ENCODE peak calls at places on chromosomes 3 and 15, in seven cellular contexts. One of them, this sample, is unnamed. For H3K4me1, the result is how much of the 10 kb centered on the place peaks cover.

GRCh38 chr3:99236576-99236975 is 335.1 kb upstream of the DCBLD2 start:
- DNase-seq in ascending aorta: no peak
- DNase-seq in cardiac muscle cell: no peak
- DNase-seq in upper lobe of right lung: no peak
- DNase-seq in osteoblast: no peak
- DNase-seq in heart right ventricle: no peak
- DNase-seq in suprapubic skin: no peak
- DNase-seq in this sample: no peak

GRCh38 chr3:37054370-37054769 is 61.1 kb downstream of the MLH1 start:
- DNase-seq in ascending aorta: no peak
- DNase-seq in heart right ventricle: no peak
- DNase-seq in cardiac muscle cell: peak
- DNase-seq in suprapubic skin: no peak
- DNase-seq in osteoblast: peak
- DNase-seq in upper lobe of right lung: no peak
- DNase-seq in this sample: no peak

GRCh38 chr3:149314807-149315578 is 18.4 kb downstream of the TM4SF18 start:
- DNase-seq in osteoblast: peak
- DNase-seq in suprapubic skin: no peak
- DNase-seq in upper lobe of right lung: no peak
- DNase-seq in heart right ventricle: no peak
- DNase-seq in cardiac muscle cell: no peak
- DNase-seq in ascending aorta: no peak
- DNase-seq in this sample: no peak

GRCh38 chr3:45946307-45946706 is 3.0 kb downstream of the CXCR6 start:
- DNase-seq in cardiac muscle cell: no peak
- DNase-seq in heart right ventricle: no peak
- DNase-seq in upper lobe of right lung: no peak
- DNase-seq in ascending aorta: no peak
- DNase-seq in osteoblast: no peak
- DNase-seq in suprapubic skin: no peak
- DNase-seq in this sample: no peak

GRCh38 chr3:13513051-13513912 is 33.2 kb downstream of the HDAC11 start:
- DNase-seq in suprapubic skin: no peak
- DNase-seq in upper lobe of right lung: peak
- DNase-seq in heart right ventricle: no peak
- DNase-seq in cardiac muscle cell: peak
- DNase-seq in ascending aorta: no peak
- DNase-seq in osteoblast: peak
- DNase-seq in this sample: peak

GRCh38 chr15:75693501-75694240 is 19.0 kb downstream of the CSPG4 start:
- DNase-seq in upper lobe of right lung: no peak
- DNase-seq in ascending aorta: no peak
- DNase-seq in cardiac muscle cell: no peak
- DNase-seq in heart right ventricle: no peak
- DNase-seq in suprapubic skin: no peak
- DNase-seq in osteoblast: peak
- DNase-seq in this sample: no peak

GRCh38 chr15:84863480-84864428 is 20.7 kb upstream of the SLC28A1 start:
- DNase-seq in heart right ventricle: no peak
- DNase-seq in osteoblast: peak
- DNase-seq in upper lobe of right lung: no peak
- DNase-seq in ascending aorta: peak
- DNase-seq in cardiac muscle cell: no peak
- DNase-seq in suprapubic skin: no peak
- DNase-seq in this sample: no peak

GRCh38 chr3:58429657-58430056 is 4.0 kb downstream of the PDHB start:
- DNase-seq in suprapubic skin: no peak
- DNase-seq in cardiac muscle cell: no peak
- DNase-seq in heart right ventricle: no peak
- DNase-seq in osteoblast: no peak
- DNase-seq in ascending aorta: no peak
- DNase-seq in upper lobe of right lung: no peak
- DNase-seq in this sample: no peak

GRCh38 chr15:82851331-82851850 is 42.0 kb downstream of the WHAMM start:
- DNase-seq in suprapubic skin: no peak
- DNase-seq in heart right ventricle: no peak
- DNase-seq in ascending aorta: no peak
- DNase-seq in osteoblast: no peak
- DNase-seq in cardiac muscle cell: no peak
- DNase-seq in upper lobe of right lung: no peak
- DNase-seq in this sample: no peak

GRCh38 chr15:29935296-29936020 is 113.2 kb upstream of the TJP1 start:
- DNase-seq in osteoblast: peak
- DNase-seq in heart right ventricle: no peak
- DNase-seq in cardiac muscle cell: no peak
- DNase-seq in suprapubic skin: no peak
- DNase-seq in ascending aorta: no peak
- DNase-seq in upper lobe of right lung: no peak
- DNase-seq in this sample: no peak

GRCh38 chr3:134030382-134030753 is 643 bp upstream of the SLCO2A1 start:
- DNase-seq in cardiac muscle cell: peak
- DNase-seq in suprapubic skin: peak
- DNase-seq in ascending aorta: no peak
- DNase-seq in osteoblast: no peak
- DNase-seq in heart right ventricle: no peak
- DNase-seq in upper lobe of right lung: no peak
- DNase-seq in this sample: no peak

GRCh38 chr3:73393005-73393404 is 231.7 kb downstream of the PDZRN3 start:
- DNase-seq in suprapubic skin: no peak
- DNase-seq in osteoblast: no peak
- DNase-seq in ascending aorta: no peak
- DNase-seq in cardiac muscle cell: no peak
- DNase-seq in heart right ventricle: no peak
- DNase-seq in upper lobe of right lung: no peak
- DNase-seq in this sample: no peak

GRCh38 chr3:72082121-72082715 is 297.3 kb upstream of the PROK2 start:
- DNase-seq in heart right ventricle: no peak
- DNase-seq in osteoblast: no peak
- DNase-seq in suprapubic skin: no peak
- DNase-seq in ascending aorta: peak
- DNase-seq in cardiac muscle cell: no peak
- DNase-seq in upper lobe of right lung: no peak
- DNase-seq in this sample: peak

GRCh38 chr3:195905970-195906864 is 2.1 kb downstream of the TNK2 start:
- DNase-seq in heart right ventricle: no peak
- DNase-seq in upper lobe of right lung: no peak
- DNase-seq in osteoblast: peak
- DNase-seq in ascending aorta: no peak
- DNase-seq in cardiac muscle cell: no peak
- DNase-seq in suprapubic skin: no peak
- DNase-seq in this sample: no peak

GRCh38 chr3:122451371-122451770 is 35.5 kb upstream of the WDR5B start:
- DNase-seq in heart right ventricle: no peak
- DNase-seq in osteoblast: no peak
- DNase-seq in ascending aorta: no peak
- DNase-seq in suprapubic skin: no peak
- DNase-seq in cardiac muscle cell: no peak
- DNase-seq in upper lobe of right lung: no peak
- DNase-seq in this sample: no peak

GRCh38 chr3:31534036-31534435 is 1.3 kb downstream of the STT3B start:
- DNase-seq in suprapubic skin: no peak
- DNase-seq in heart right ventricle: no peak
- DNase-seq in cardiac muscle cell: peak
- DNase-seq in osteoblast: peak
- DNase-seq in ascending aorta: no peak
- DNase-seq in upper lobe of right lung: no peak
- DNase-seq in this sample: no peak

GRCh38 chr3:15839568-15839967 is 41.8 kb upstream of the ANKRD28 start:
- DNase-seq in osteoblast: no peak
- DNase-seq in suprapubic skin: no peak
- DNase-seq in heart right ventricle: no peak
- DNase-seq in upper lobe of right lung: no peak
- DNase-seq in ascending aorta: no peak
- DNase-seq in cardiac muscle cell: no peak
- DNase-seq in this sample: no peak

GRCh38 chr3:188059346-188059745 is 94.6 kb upstream of the LPP start:
- DNase-seq in heart right ventricle: no peak
- DNase-seq in ascending aorta: no peak
- DNase-seq in osteoblast: no peak
- DNase-seq in cardiac muscle cell: no peak
- DNase-seq in suprapubic skin: no peak
- DNase-seq in upper lobe of right lung: no peak
- DNase-seq in this sample: no peak

GRCh38 chr15:60208708-60209107 is 189.1 kb downstream of the ANXA2 start:
- DNase-seq in cardiac muscle cell: peak
- DNase-seq in heart right ventricle: no peak
- DNase-seq in suprapubic skin: no peak
- DNase-seq in upper lobe of right lung: no peak
- DNase-seq in osteoblast: no peak
- DNase-seq in ascending aorta: no peak
- DNase-seq in this sample: no peak

GRCh38 chr3:127961963-127962362 is 46.9 kb downstream of the KBTBD12 start:
- DNase-seq in ascending aorta: no peak
- DNase-seq in heart right ventricle: no peak
- DNase-seq in cardiac muscle cell: no peak
- DNase-seq in upper lobe of right lung: no peak
- DNase-seq in osteoblast: no peak
- DNase-seq in suprapubic skin: no peak
- DNase-seq in this sample: no peak

GRCh38 chr3:10242182-10243065 is 5.8 kb upstream of the TATDN2 start:
- DNase-seq in heart right ventricle: no peak
- DNase-seq in ascending aorta: no peak
- DNase-seq in osteoblast: peak
- DNase-seq in upper lobe of right lung: no peak
- DNase-seq in cardiac muscle cell: no peak
- DNase-seq in suprapubic skin: no peak
- DNase-seq in this sample: no peak

GRCh38 chr3:139715736-139716135 is 38.0 kb upstream of the NMNAT3 start:
- DNase-seq in ascending aorta: no peak
- DNase-seq in heart right ventricle: no peak
- DNase-seq in upper lobe of right lung: no peak
- DNase-seq in osteoblast: no peak
- DNase-seq in suprapubic skin: no peak
- DNase-seq in cardiac muscle cell: no peak
- DNase-seq in this sample: no peak

GRCh38 chr3:57729339-57730039 is 26.6 kb upstream of the SLMAP start:
- DNase-seq in heart right ventricle: no peak
- DNase-seq in ascending aorta: no peak
- DNase-seq in suprapubic skin: no peak
- DNase-seq in cardiac muscle cell: no peak
- DNase-seq in upper lobe of right lung: no peak
- DNase-seq in osteoblast: no peak
- DNase-seq in this sample: no peak

GRCh38 chr3:11919390-11919789 is 72.7 kb upstream of the TAMM41 start:
- DNase-seq in heart right ventricle: no peak
- DNase-seq in ascending aorta: no peak
- DNase-seq in suprapubic skin: no peak
- DNase-seq in upper lobe of right lung: peak
- DNase-seq in cardiac muscle cell: no peak
- DNase-seq in osteoblast: no peak
- DNase-seq in this sample: no peak

GRCh38 chr15:89221543-89221942 is at the start of gene RLBP1:
- DNase-seq in cardiac muscle cell: no peak
- DNase-seq in heart right ventricle: no peak
- DNase-seq in suprapubic skin: no peak
- DNase-seq in ascending aorta: no peak
- DNase-seq in upper lobe of right lung: no peak
- DNase-seq in osteoblast: no peak
- DNase-seq in this sample: no peak

GRCh38 chr3:182617511-182617910 is 175.8 kb upstream of the ATP11B start:
- DNase-seq in heart right ventricle: no peak
- DNase-seq in cardiac muscle cell: no peak
- DNase-seq in osteoblast: no peak
- DNase-seq in upper lobe of right lung: no peak
- DNase-seq in ascending aorta: no peak
- DNase-seq in suprapubic skin: no peak
- DNase-seq in this sample: no peak

GRCh38 chr3:184096811-184097378 is at the start of gene HTR3E:
- DNase-seq in osteoblast: peak
- DNase-seq in ascending aorta: no peak
- DNase-seq in heart right ventricle: no peak
- DNase-seq in cardiac muscle cell: no peak
- DNase-seq in upper lobe of right lung: no peak
- DNase-seq in suprapubic skin: no peak
- DNase-seq in this sample: no peak
- H3K4me1 ChIP-seq in osteoblast: under half
- H3K4me1 ChIP-seq in ascending aorta: under half
- H3K4me1 ChIP-seq in heart right ventricle: under half
- H3K4me1 ChIP-seq in cardiac muscle cell: under half
- H3K4me1 ChIP-seq in upper lobe of right lung: under half
- H3K4me1 ChIP-seq in suprapubic skin: under half
- H3K4me1 ChIP-seq in this sample: under half

GRCh38 chr3:169664034-169664820 is 715 bp upstream of the MECOM start:
- DNase-seq in heart right ventricle: peak
- DNase-seq in cardiac muscle cell: no peak
- DNase-seq in upper lobe of right lung: peak
- DNase-seq in osteoblast: peak
- DNase-seq in ascending aorta: no peak
- DNase-seq in suprapubic skin: no peak
- DNase-seq in this sample: no peak
- H3K4me1 ChIP-seq in heart right ventricle: under half
- H3K4me1 ChIP-seq in cardiac muscle cell: under half
- H3K4me1 ChIP-seq in upper lobe of right lung: under half
- H3K4me1 ChIP-seq in osteoblast: under half
- H3K4me1 ChIP-seq in ascending aorta: under half
- H3K4me1 ChIP-seq in suprapubic skin: half or more
- H3K4me1 ChIP-seq in this sample: under half

DNA sequence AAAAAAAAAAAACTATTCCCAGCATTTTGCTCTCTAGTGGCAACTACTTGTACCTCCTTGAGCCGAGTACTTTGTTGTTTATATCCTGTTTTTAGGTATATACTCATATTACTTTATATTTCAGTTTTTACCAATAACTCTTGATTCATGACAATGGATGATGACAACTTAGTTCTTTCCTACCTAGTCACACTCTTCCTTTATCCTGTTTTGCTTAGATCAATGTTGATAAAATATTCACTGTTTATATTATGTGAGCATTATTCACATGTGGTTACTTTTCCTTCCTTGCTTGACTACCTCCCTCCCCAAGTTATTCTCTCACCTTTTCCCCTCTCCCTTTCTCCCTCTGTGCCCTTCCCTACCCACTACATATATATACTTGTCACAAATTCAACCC is 53.7 kb downstream of the NKIRAS1 start:
- DNase-seq in upper lobe of right lung: no peak
- DNase-seq in ascending aorta: no peak
- DNase-seq in osteoblast: no peak
- DNase-seq in suprapubic skin: no peak
- DNase-seq in cardiac muscle cell: no peak
- DNase-seq in heart right ventricle: no peak
- DNase-seq in this sample: no peak
- H3K4me1 ChIP-seq in upper lobe of right lung: half or more
- H3K4me1 ChIP-seq in ascending aorta: under half
- H3K4me1 ChIP-seq in osteoblast: under half
- H3K4me1 ChIP-seq in suprapubic skin: under half
- H3K4me1 ChIP-seq in cardiac muscle cell: half or more
- H3K4me1 ChIP-seq in heart right ventricle: half or more
- H3K4me1 ChIP-seq in this sample: under half

GRCh38 chr3:89488800-89489580 is 381.6 kb downstream of the EPHA3 start:
- DNase-seq in suprapubic skin: no peak
- DNase-seq in cardiac muscle cell: no peak
- DNase-seq in osteoblast: no peak
- DNase-seq in upper lobe of right lung: no peak
- DNase-seq in ascending aorta: no peak
- DNase-seq in heart right ventricle: no peak
- DNase-seq in this sample: no peak

DNA sequence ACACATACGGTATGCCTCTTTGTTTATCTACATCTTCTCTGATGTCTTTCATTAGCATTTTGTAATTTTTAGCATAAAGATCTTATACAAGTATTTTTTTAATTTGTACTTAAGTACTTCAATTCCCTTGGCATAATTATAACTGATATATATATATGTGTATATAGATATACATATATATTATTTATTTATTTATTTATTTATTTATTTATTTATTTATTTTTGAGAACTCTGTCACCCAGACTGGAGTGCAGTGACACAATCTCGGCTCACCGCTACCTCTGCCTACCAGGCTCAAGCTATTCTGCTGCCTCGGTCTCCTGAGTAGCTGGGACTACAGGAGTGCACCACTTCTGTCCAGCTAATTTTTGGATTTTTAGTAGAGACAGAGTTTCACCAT is 382.7 kb downstream of the EPHA3 start:
- DNase-seq in cardiac muscle cell: no peak
- DNase-seq in upper lobe of right lung: no peak
- DNase-seq in suprapubic skin: no peak
- DNase-seq in heart right ventricle: no peak
- DNase-seq in osteoblast: no peak
- DNase-seq in ascending aorta: no peak
- DNase-seq in this sample: no peak
- H3K4me1 ChIP-seq in cardiac muscle cell: under half
- H3K4me1 ChIP-seq in upper lobe of right lung: under half
- H3K4me1 ChIP-seq in suprapubic skin: under half
- H3K4me1 ChIP-seq in heart right ventricle: under half
- H3K4me1 ChIP-seq in osteoblast: under half
- H3K4me1 ChIP-seq in ascending aorta: under half
- H3K4me1 ChIP-seq in this sample: under half

This sample was measured in uterus.